ENCODE peak calls at places on chromosomes 7 and 10, in four cellular contexts. F, H, X and P are unnamed samples.

GRCh38 chr7:120862987-120863386 is 5.0 kb upstream of the TSPAN12 start:
- DNase-seq in X (no peak), H (no peak), F (no peak), P (no peak)

GRCh38 chr10:133264455-133264854 is 12.2 kb downstream of the ADAM8 start:
- DNase-seq in H (no peak), F (peak), X (no peak), P (no peak)

GRCh38 chr7:13990984-13991790 is 1.7 kb upstream of the ETV1 start:
- DNase-seq in F (peak), H (peak), X (peak), P (peak)

GRCh38 chr7:55078465-55079372 is 59.9 kb downstream of the EGFR start:
- DNase-seq in F (peak), H (no peak), X (peak), P (no peak)

GRCh38 chr10:536371-536925 is 153.0 kb downstream of the DIP2C start:
- DNase-seq in F (no peak), H (no peak), X (no peak), P (no peak)

GRCh38 chr7:6579446-6579845 is 2.2 kb downstream of the ZDHHC4 start:
- DNase-seq in X (peak), H (no peak), F (no peak), P (no peak)

GRCh38 chr10:30999084-30999712 is 32.5 kb downstream of the ZNF438 start:
- DNase-seq in X (no peak), H (peak), F (peak), P (no peak)

GRCh38 chr10:43843331-43844101 is 194.8 kb upstream of the ZNF32 start:
- DNase-seq in H (no peak), X (no peak), F (no peak), P (no peak)

GRCh38 chr10:119297207-119297968 is 90.0 kb downstream of the GRK5 start:
- DNase-seq in X (no peak), F (no peak), H (no peak), P (no peak)

GRCh38 chr10:74824184-74825032 is 2.0 kb upstream of the KAT6B start:
- DNase-seq in H (no peak), F (peak), X (peak), P (no peak)

GRCh38 chr10:11517150-11517549 is 94.3 kb downstream of the USP6NL start:
- DNase-seq in X (no peak), H (peak), F (no peak), P (no peak)

GRCh38 chr7:28200598-28200997 is 20.0 kb upstream of the JAZF1 start:
- DNase-seq in H (no peak), F (no peak), X (no peak), P (no peak)

GRCh38 chr7:68015565-68016532 is 1019.2 kb downstream of the TYW1 start:
- DNase-seq in X (no peak), H (no peak), F (no peak), P (no peak)

GRCh38 chr7:70383947-70384475 is 747.9 kb upstream of the GALNT17 start:
- DNase-seq in X (no peak), H (no peak), F (no peak), P (no peak)

GRCh38 chr10:35613597-35614226 is 8.6 kb downstream of the GJD4 start:
- DNase-seq in H (peak), X (no peak), F (no peak), P (no peak)

GRCh38 chr10:122213766-122214165 is 57.3 kb upstream of the BTBD16 start:
- DNase-seq in X (no peak), H (no peak), F (no peak), P (no peak)

GRCh38 chr10:50740351-50740688 is 584 bp downstream of the ASAH2B start:
- DNase-seq in H (peak), F (peak), X (no peak), P (peak)

GRCh38 chr7:139976838-139977656 is 85.7 kb downstream of the PARP12 start:
- DNase-seq in H (no peak), F (no peak), X (no peak), P (no peak)

GRCh38 chr7:91533996-91534395 is 269.8 kb downstream of the FZD1 start:
- DNase-seq in H (no peak), X (no peak), F (no peak), P (no peak)

GRCh38 chr10:17883621-17884020 is 68.1 kb upstream of the SLC39A12 start:
- DNase-seq in X (no peak), F (peak), H (peak), P (no peak)

GRCh38 chr10:20100157-20100556 is 283.9 kb downstream of the PLXDC2 start:
- DNase-seq in X (no peak), F (peak), H (peak), P (no peak)

GRCh38 chr10:26805567-26806245 is 55.1 kb downstream of the ABI1 start:
- DNase-seq in F (no peak), H (no peak), X (no peak), P (no peak)

GRCh38 chr10:130020651-130021372 is 56.7 kb upstream of the EBF3 start:
- DNase-seq in H (no peak), F (no peak), X (no peak), P (no peak)

GRCh38 chr10:84261236-84261635 is 16.4 kb downstream of the RGR start:
- DNase-seq in X (no peak), F (no peak), H (no peak), P (no peak)

GRCh38 chr10:75191821-75192568 is 18.6 kb upstream of the VDAC2 start:
- DNase-seq in X (peak), H (peak), F (peak), P (no peak)

GRCh38 chr7:48924433-48924832 is at the start of gene CDC14C:
- DNase-seq in F (no peak), H (no peak), X (no peak), P (no peak)

GRCh38 chr10:32112055-32112454 is 55.8 kb upstream of the KIF5B start:
- DNase-seq in X (no peak), F (no peak), H (peak), P (no peak)

GRCh38 chr10:107417446-107417845 is 252.9 kb upstream of the SORCS1 start:
- DNase-seq in F (no peak), X (no peak), H (peak), P (no peak)

GRCh38 chr10:71266147-71266917 is 52.7 kb upstream of the SLC29A3 start:
- DNase-seq in X (peak), F (peak), H (peak), P (no peak)

GRCh38 chr10:21318768-21319167 is 206.7 kb downstream of the SKIDA1 start:
- DNase-seq in X (no peak), F (no peak), H (peak), P (no peak)

GRCh38 chr7:102012941-102013461 is 195.6 kb downstream of the CUX1 start:
- DNase-seq in F (no peak), X (no peak), H (no peak), P (no peak)

GRCh38 chr7:2870471-2870941 is 26.4 kb upstream of the GNA12 start:
- DNase-seq in H (peak), X (peak), F (peak), P (no peak)

GRCh38 chr7:29953735-29954347 is 35.8 kb downstream of the SCRN1 start:
- DNase-seq in H (no peak), X (no peak), F (no peak), P (no peak)

GRCh38 chr10:12640026-12640425 is 290.7 kb downstream of the CAMK1D start:
- DNase-seq in X (no peak), F (no peak), H (no peak), P (no peak)

GRCh38 chr7:120273476-120273975 is 551 bp downstream of the KCND2 start:
- DNase-seq in X (peak), F (peak), H (peak), P (no peak)

GRCh38 chr7:66233638-66234037 is 28.5 kb downstream of the TPST1 start:
- DNase-seq in X (no peak), H (no peak), F (no peak), P (no peak)

GRCh38 chr7:25727446-25727845 is 424.6 kb upstream of the NFE2L3 start:
- DNase-seq in H (no peak), F (no peak), X (no peak), P (no peak)

GRCh38 chr10:102546606-102547310 is 43.0 kb downstream of the SUFU start:
- DNase-seq in H (no peak), F (no peak), X (no peak), P (no peak)

GRCh38 chr10:49647554-49647953 is 31.9 kb upstream of the C10orf53 start:
- DNase-seq in X (no peak), F (no peak), H (no peak), P (no peak)